ENCODE peak calls at places on chromosomes 16 and 17, in ten cellular contexts. W is ELF-1; X is omental fat pad; J is astrocyte; L is NCI-H1105 treated with DMSO at 0.1 percent for 48 hours; O is kidney tubule cell; E is stimulated activated naive CD8-positive, alpha-beta T cell treated with anti-CD3 and anti-CD28 coated beads, Interleukin-15, Interleukin-2, amounts not matched to agents 100 U/mL and 50 U/mL, for 24 hours; Z is left colon; H is adrenal gland; N is activated CD8-positive, alpha-beta memory T cell treated with anti-CD3 and anti-CD28 coated beads, Interleukin-2, amount 50 U/mL, for 48 hours. T is an unnamed sample.

GRCh38 chr17:6505425-6506142 is 50.8 kb downstream of the PITPNM3 start:
- DNase-seq in W (no peak), X (no peak), J (peak; percentile 51), L (no peak), O (peak; percentile 62), E (no peak), Z (no peak), H (peak; percentile 59), N (no peak), T (no peak)

GRCh38 chr17:51541215-51541614 is 280.9 kb downstream of the UTP18 start:
- DNase-seq in W (no peak), X (no peak), J (no peak), L (no peak), O (no peak), E (no peak), Z (no peak), H (no peak), N (no peak), T (no peak)

GRCh38 chr17:81962499-81963441 is 1.8 kb upstream of the NOTUM start:
- DNase-seq in W (no peak), X (no peak), J (no peak), L (no peak), O (peak; percentile 61), E (no peak), Z (no peak), H (no peak), N (no peak), T (no peak)

GRCh38 chr17:37888881-37889280 is 35.3 kb upstream of the TBC1D3K start:
- DNase-seq in W (no peak), X (no peak), J (no peak), L (no peak), O (no peak), E (no peak), Z (no peak), H (no peak), N (no peak), T (no peak)

GRCh38 chr17:57484081-57484666 is 227.9 kb downstream of the MSI2 start:
- DNase-seq in W (no peak), X (no peak), J (peak; percentile 68), L (no peak), O (peak; percentile 9), E (no peak), Z (no peak), H (no peak), N (no peak), T (no peak)

GRCh38 chr16:51854401-51854951 is 692.5 kb downstream of the TOX3 start:
- DNase-seq in W (peak; percentile 30), X (no peak), J (no peak), L (no peak), O (no peak), E (no peak), Z (no peak), H (no peak), N (no peak), T (no peak)

GRCh38 chr17:35094902-35095301 is 24.8 kb downstream of the RAD51D start:
- DNase-seq in W (no peak), X (no peak), J (peak; percentile 84), L (no peak), O (peak; percentile 87), E (no peak), Z (no peak), H (no peak), N (no peak), T (no peak)

GRCh38 chr17:20259668-20260067 is 207.7 kb downstream of the LGALS9B start:
- DNase-seq in W (no peak), X (no peak), J (no peak), L (no peak), O (no peak), E (no peak), Z (no peak), H (no peak), N (no peak), T (no peak)

GRCh38 chr16:58020628-58021521 is 4.7 kb upstream of the MMP15 start:
- DNase-seq in W (peak; percentile 62), X (peak; percentile 62), J (no peak), L (no peak), O (peak; percentile 59), E (peak; percentile 69), Z (peak; percentile 80), H (peak; percentile 86), N (peak; percentile 77), T (no peak)

GRCh38 chr17:9810100-9810949 is 11.6 kb downstream of the GSG1L2 start:
- DNase-seq in W (no peak), X (no peak), J (no peak), L (no peak), O (no peak), E (no peak), Z (no peak), H (no peak), N (no peak), T (no peak)

GRCh38 chr17:1007310-1008007 is 10.5 kb downstream of the TIMM22 start:
- DNase-seq in W (no peak), X (no peak), J (no peak), L (no peak), O (no peak), E (no peak), Z (no peak), H (no peak), N (no peak), T (no peak)

GRCh38 chr16:31532120-31532519 is 4.4 kb downstream of the AHSP start:
- DNase-seq in W (no peak), X (no peak), J (no peak), L (no peak), O (no peak), E (no peak), Z (no peak), H (no peak), N (no peak), T (no peak)

GRCh38 chr17:980406-981291 is 1.1 kb upstream of the NXN start:
- DNase-seq in W (peak; percentile 85), X (peak; percentile 28), J (peak; percentile 51), L (peak; percentile 76), O (peak; percentile 88), E (peak; percentile 72), Z (peak; percentile 77), H (peak; percentile 93), N (peak; percentile 83), T (peak; percentile 76)

GRCh38 chr17:29005936-29006438 is at the start of gene SEZ6:
- DNase-seq in W (peak; percentile 81), X (peak; percentile 30), J (peak; percentile 36), L (peak; percentile 78), O (peak; percentile 54), E (peak; percentile 83), Z (peak; percentile 69), H (peak; percentile 81), N (peak; percentile 90), T (peak; percentile 72)

GRCh38 chr16:2243031-2243528 is 6.8 kb downstream of the DNASE1L2 start:
- DNase-seq in W (peak; percentile 43), X (no peak), J (no peak), L (no peak), O (no peak), E (no peak), Z (no peak), H (no peak), N (no peak), T (no peak)

GRCh38 chr16:79754081-79754872 is 153.7 kb upstream of the MAF start:
- DNase-seq in W (no peak), X (no peak), J (no peak), L (no peak), O (no peak), E (no peak), Z (no peak), H (no peak), N (no peak), T (no peak)

GRCh38 chr17:74453665-74454196 is 12.7 kb upstream of the CD300A start:
- DNase-seq in W (no peak), X (no peak), J (no peak), L (peak; percentile 22), O (peak; percentile 76), E (no peak), Z (no peak), H (no peak), N (peak; percentile 88), T (peak; percentile 81)

GRCh38 chr17:76586741-76587487 is 1.3 kb upstream of the ST6GALNAC2 start:
- DNase-seq in W (peak; percentile 63), X (no peak), J (no peak), L (peak; percentile 87), O (no peak), E (no peak), Z (no peak), H (no peak), N (no peak), T (no peak)

GRCh38 chr17:47072881-47073280 is 93.8 kb upstream of the RPRML start:
- DNase-seq in W (no peak), X (no peak), J (peak; percentile 27), L (no peak), O (no peak), E (no peak), Z (no peak), H (no peak), N (no peak), T (no peak)

GRCh38 chr17:6108382-6108781 is 38.2 kb downstream of the WSCD1 start:
- DNase-seq in W (no peak), X (no peak), J (no peak), L (no peak), O (no peak), E (no peak), Z (peak; percentile 75), H (no peak), N (no peak), T (no peak)

GRCh38 chr17:27069842-27070508 is 223.9 kb upstream of the WSB1 start:
- DNase-seq in W (no peak), X (no peak), J (no peak), L (no peak), O (no peak), E (no peak), Z (no peak), H (no peak), N (no peak), T (no peak)

GRCh38 chr16:67006930-67007658 is 18.7 kb downstream of the CES4A start:
- DNase-seq in W (no peak), X (no peak), J (no peak), L (no peak), O (peak; percentile 27), E (no peak), Z (no peak), H (no peak), N (no peak), T (no peak)

GRCh38 chr17:64056269-64057005 is 36.0 kb upstream of the ICAM2 start:
- DNase-seq in W (peak; percentile 94), X (no peak), J (no peak), L (no peak), O (peak; percentile 35), E (no peak), Z (no peak), H (no peak), N (no peak), T (no peak)

GRCh38 chr16:86664518-86665318 is 86.4 kb downstream of the FOXL1 start:
- DNase-seq in W (peak; percentile 15), X (no peak), J (peak; percentile 97), L (no peak), O (peak; percentile 98), E (peak; percentile 65), Z (peak; percentile 38), H (no peak), N (peak; percentile 69), T (no peak)

GRCh38 chr16:28258571-28258970 is 33.8 kb upstream of the SBK1 start:
- DNase-seq in W (no peak), X (no peak), J (peak; percentile 8), L (no peak), O (peak; percentile 6), E (no peak), Z (no peak), H (peak; percentile 55), N (no peak), T (no peak)

GRCh38 chr17:37608369-37609169 is 649 bp downstream of the SYNRG start:
- DNase-seq in W (peak; percentile 69), X (no peak), J (peak; percentile 36), L (peak; percentile 36), O (peak; percentile 57), E (peak; percentile 43), Z (no peak), H (no peak), N (no peak), T (no peak)

GRCh38 chr17:35947156-35947585 is 3.7 kb upstream of the LYZL6 start:
- DNase-seq in W (peak; percentile 60), X (no peak), J (peak; percentile 14), L (peak; percentile 30), O (peak; percentile 54), E (peak; percentile 61), Z (peak; percentile 67), H (peak; percentile 67), N (peak; percentile 60), T (no peak)

GRCh38 chr17:36742267-36743000 is 141.1 kb downstream of the MRM1 start:
- DNase-seq in W (peak; percentile 63), X (no peak), J (no peak), L (no peak), O (no peak), E (no peak), Z (no peak), H (no peak), N (no peak), T (no peak)

T was measured in breast epithelium.